ENCODE peak calls at places on chromosomes 4 and X, in four cellular contexts. I is testis, O is GM20000, A is choroid plexus epithelial cell. N is an unnamed sample.

GRCh38 chrX:154030715-154031305 is 11.1 kb upstream of the IRAK1 start:
- DNase-seq in I (no peak), O (no peak), A (no peak), N (no peak)

GRCh38 chr4:121484633-121485032 is 103.8 kb upstream of the QRFPR start:
- DNase-seq in I (peak; percentile 56), O (peak; percentile 39), A (peak; percentile 86), N (peak; percentile 63)

GRCh38 chr4:112951362-112951962 is 98.0 kb upstream of the ANK2 start:
- DNase-seq in I (no peak), O (peak; percentile 20), A (peak; percentile 40), N (peak; percentile 21)

GRCh38 chr4:169439244-169439643 is 168.5 kb upstream of the SH3RF1 start:
- DNase-seq in I (no peak), O (no peak), A (peak; percentile 77), N (no peak)

GRCh38 chr4:26721685-26722084 is 137.8 kb downstream of the TBC1D19 start:
- DNase-seq in I (no peak), O (no peak), A (no peak), N (no peak)

GRCh38 chr4:125787707-125788106 is 473.0 kb downstream of the FAT4 start:
- DNase-seq in I (no peak), O (no peak), A (no peak), N (no peak)

GRCh38 chr4:152684587-152684986 is 4.8 kb upstream of the TMEM154 start:
- DNase-seq in I (no peak), O (no peak), A (no peak), N (no peak)

GRCh38 chr4:124427095-124427767 is 285.3 kb downstream of the ANKRD50 start:
- DNase-seq in I (no peak), O (no peak), A (no peak), N (peak; percentile 42)

GRCh38 chr4:8340721-8341680 is 71.4 kb downstream of the HTRA3 start:
- DNase-seq in I (peak; percentile 85), O (no peak), A (no peak), N (no peak)

GRCh38 chr4:122793811-122794210 is 32.8 kb upstream of the FGF2 start:
- DNase-seq in I (no peak), O (no peak), A (no peak), N (no peak)

GRCh38 chr4:20676773-20677172 is 23.5 kb upstream of the PACRGL start:
- DNase-seq in I (no peak), O (no peak), A (no peak), N (no peak)

GRCh38 chr4:54228064-54228527 is 997 bp upstream of the PDGFRA start:
- DNase-seq in I (peak; percentile 90), O (peak; percentile 73), A (peak; percentile 88), N (peak; percentile 71)

GRCh38 chr4:71752383-71753042 is 31.4 kb downstream of the GC start:
- DNase-seq in I (no peak), O (no peak), A (no peak), N (no peak)

GRCh38 chrX:22634751-22635150 is 362.0 kb downstream of the CBLL2 start:
- DNase-seq in I (no peak), O (no peak), A (peak; percentile 58), N (no peak)

GRCh38 chrX:103531002-103531401 is 11.7 kb upstream of the RAB40A start:
- DNase-seq in I (no peak), O (no peak), A (peak; percentile 83), N (no peak)

GRCh38 chrX:41634284-41634683 is 54.5 kb upstream of the GPR34 start:
- DNase-seq in I (no peak), O (no peak), A (peak; percentile 80), N (peak; percentile 12)

GRCh38 chrX:13340182-13340791 is 20.4 kb upstream of the ATXN3L start:
- DNase-seq in I (no peak), O (no peak), A (no peak), N (no peak)

GRCh38 chrX:148530464-148531077 is 30.2 kb downstream of the AFF2 start:
- DNase-seq in I (peak; percentile 29), O (no peak), A (peak; percentile 46), N (peak; percentile 16)

GRCh38 chr4:165369522-165369921 is 9.3 kb upstream of the CPE start:
- DNase-seq in I (no peak), O (no peak), A (peak; percentile 38), N (peak; percentile 94)

GRCh38 chrX:117973175-117974075 is 143.2 kb downstream of the KLHL13 start:
- DNase-seq in I (no peak), O (no peak), A (no peak), N (no peak)

GRCh38 chr4:5812506-5813229 is 80.2 kb downstream of the CRMP1 start:
- DNase-seq in I (peak; percentile 19), O (peak; percentile 73), A (peak; percentile 89), N (peak; percentile 83)

GRCh38 chr4:5973486-5974220 is 44.6 kb downstream of the C4orf50 start:
- DNase-seq in I (no peak), O (no peak), A (no peak), N (no peak)

GRCh38 chr4:154616731-154617130 is 4.3 kb upstream of the FGG start:
- DNase-seq in I (no peak), O (peak; percentile 59), A (peak; percentile 17), N (no peak)

GRCh38 chr4:17142232-17142711 is 243.8 kb upstream of the LDB2 start:
- DNase-seq in I (no peak), O (no peak), A (peak; percentile 94), N (peak; percentile 76)

GRCh38 chr4:16199132-16199531 is 27.1 kb downstream of the TAPT1 start:
- DNase-seq in I (no peak), O (no peak), A (peak; percentile 67), N (peak; percentile 22)

GRCh38 chr4:61068745-61069144 is 131.4 kb upstream of the ADGRL3 start:
- DNase-seq in I (no peak), O (no peak), A (peak; percentile 36), N (peak; percentile 88)

GRCh38 chr4:123619326-123619725 is 222.7 kb downstream of the SPRY1 start:
- DNase-seq in I (no peak), O (no peak), A (no peak), N (no peak)

GRCh38 chrX:18769812-18770573 is 62.5 kb downstream of the PPEF1 start:
- DNase-seq in I (no peak), O (peak; percentile 3), A (no peak), N (no peak)

GRCh38 chrX:46836701-46837542 is at the start of gene RP2:
- DNase-seq in I (peak; percentile 94), O (peak; percentile 81), A (peak; percentile 95), N (peak; percentile 91)

GRCh38 chr4:48912349-48912748 is 5.8 kb upstream of the OCIAD2 start:
- DNase-seq in I (no peak), O (no peak), A (no peak), N (no peak)

GRCh38 chrX:137431693-137432488 is 134.0 kb upstream of the ZIC3 start:
- DNase-seq in I (no peak), O (no peak), A (no peak), N (peak; percentile 8)

GRCh38 chr4:185016946-185017797 is 1.1 kb upstream of the HELT start:
- DNase-seq in I (no peak), O (no peak), A (peak; percentile 30), N (no peak)

GRCh38 chrX:55787063-55787462 is 69.5 kb downstream of the RRAGB start:
- DNase-seq in I (no peak), O (no peak), A (no peak), N (no peak)

GRCh38 chrX:129980540-129981206 is 1.8 kb upstream of the BCORL1 start:
- DNase-seq in I (peak; percentile 35), O (peak; percentile 71), A (no peak), N (no peak)

GRCh38 chrX:129980043-129980442 is 2.4 kb upstream of the BCORL1 start:
- DNase-seq in I (peak; percentile 47), O (peak; percentile 69), A (no peak), N (no peak)

GRCh38 chrX:129981752-129982299 is 609 bp upstream of the BCORL1 start:
- DNase-seq in I (no peak), O (no peak), A (no peak), N (no peak)

GRCh38 chrX:129981207-129981553 is 1.3 kb upstream of the BCORL1 start:
- DNase-seq in I (peak; percentile 13), O (no peak), A (no peak), N (no peak)

DNA sequence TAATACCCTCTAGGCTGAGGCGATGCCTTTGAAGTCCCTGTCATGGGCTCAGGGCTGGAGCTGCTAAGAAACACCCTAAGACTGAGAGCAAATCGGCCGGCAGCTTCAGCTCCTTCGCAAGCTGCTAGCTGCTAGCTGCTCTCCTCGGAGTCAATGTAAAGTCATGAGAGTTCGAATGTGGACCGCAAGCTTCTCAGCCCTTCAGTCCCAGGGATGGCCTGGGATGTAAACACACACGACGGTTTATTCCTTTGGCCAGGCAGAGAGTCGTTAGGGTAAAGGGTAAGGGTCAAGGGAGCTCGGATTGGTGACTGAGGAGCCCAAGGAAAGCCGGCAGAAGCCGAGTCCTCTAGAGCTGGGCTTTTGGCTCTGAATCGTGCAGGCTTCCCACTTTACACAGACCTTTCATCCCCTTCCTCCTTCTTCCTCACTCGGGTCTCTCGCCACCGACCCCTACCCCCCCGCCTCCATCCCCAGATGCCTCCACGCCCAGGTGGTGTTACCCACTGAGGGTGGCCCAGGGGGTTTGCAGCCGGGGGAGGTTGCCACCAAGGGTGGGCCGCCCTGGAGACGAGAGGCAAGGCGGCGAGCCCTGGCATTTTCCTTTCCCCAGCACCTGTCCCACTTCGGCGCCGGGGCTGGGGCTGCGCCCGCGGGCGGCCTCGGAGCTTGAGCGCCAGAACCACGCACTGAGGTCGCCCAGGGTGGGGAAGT is 3.1 kb upstream of the BCORL1 start:
- DNase-seq in I (peak; percentile 19), O (no peak), A (peak; percentile 20), N (no peak)
- TF ChIP-seq CTCF in I (no peak), O (no peak), A (no peak), N (no peak)

GRCh38 chr4:131613824-131614216 is 1535.3 kb upstream of the PCDH10 start:
- DNase-seq in I (no peak), O (no peak), A (peak; percentile 8), N (no peak)
- TF ChIP-seq CTCF in I (no peak), O (no peak), A (no peak), N (no peak)

DNA sequence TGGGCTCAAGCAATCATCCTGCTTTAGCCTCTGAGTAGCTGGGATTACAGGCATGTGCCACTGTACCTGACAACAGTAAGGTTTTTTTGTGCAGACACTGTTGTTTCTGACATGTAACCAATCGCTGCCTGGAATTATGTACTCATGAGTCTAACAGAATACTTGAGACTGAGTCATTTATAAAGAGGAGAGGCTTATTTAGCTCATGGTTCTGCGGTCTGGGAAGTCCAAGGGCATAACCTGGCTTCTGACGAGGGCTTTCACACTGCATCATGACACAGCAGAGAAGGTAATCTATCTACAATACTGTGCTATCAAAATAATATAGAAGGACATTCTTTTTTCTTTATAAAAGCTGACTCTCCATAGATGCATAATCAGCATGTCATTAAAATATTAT is 115.5 kb upstream of the STOX2 start:
- DNase-seq in I (no peak), O (no peak), A (no peak), N (no peak)
- TF ChIP-seq CTCF in I (no peak), O (no peak), A (no peak), N (no peak)

DNA sequence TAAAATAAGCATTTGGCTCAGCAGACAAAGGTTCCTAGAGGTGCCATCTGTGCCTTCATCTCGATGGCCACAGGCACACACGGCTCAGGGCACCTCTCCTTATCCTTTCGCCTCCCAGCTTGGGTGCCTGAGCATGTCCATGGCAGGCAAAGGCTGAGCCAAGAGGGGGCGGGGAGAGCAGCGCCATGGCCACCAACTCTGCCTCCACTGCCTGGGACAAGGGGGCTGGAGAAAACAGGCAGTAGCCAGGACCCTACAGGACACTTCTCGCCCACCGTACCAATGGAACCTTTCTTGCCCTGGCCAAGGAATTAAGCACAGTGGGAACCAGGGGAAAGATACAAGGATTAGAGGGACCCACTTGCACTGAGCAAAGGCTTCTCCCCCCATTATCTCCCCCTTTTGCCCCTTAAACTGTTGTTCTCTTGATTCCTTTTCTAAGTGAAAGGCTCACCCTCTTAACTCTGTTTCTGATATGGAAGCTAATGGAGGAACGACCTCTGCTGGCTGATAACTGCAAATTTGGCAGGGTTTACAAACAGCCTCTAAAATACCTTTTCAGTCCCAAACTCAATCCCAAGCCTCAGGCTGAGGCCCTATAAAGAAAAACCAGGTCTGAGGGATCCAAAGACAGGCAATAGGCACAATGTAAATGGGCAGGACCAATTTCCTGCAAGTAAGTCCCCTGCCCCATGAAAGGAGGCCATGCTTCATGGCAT is 335.2 kb downstream of the ADAM29 start:
- DNase-seq in I (no peak), O (no peak), A (peak; percentile 47), N (peak; percentile 56)
- TF ChIP-seq CTCF in I (no peak), O (no peak), A (peak; percentile 60), N (peak; percentile 35)